ENCODE peak calls at places on chromosomes 5 and 9, in six cellular contexts. D is WERI-Rb-1, Y is small intestine, O is fibroblast of the aortic adventitia, A is AG09309, E is mammary epithelial cell. T is an unnamed sample.

GRCh38 chr5:92944903-92945629 is 636.0 kb downstream of the NR2F1-AS1 start:
- DNase-seq in E (no peak), O (peak), D (no peak), A (peak), Y (no peak), T (no peak)

GRCh38 chr5:76074487-76074886 is 8.7 kb upstream of the SV2C start:
- DNase-seq in D (peak), O (no peak), A (no peak), Y (peak), E (no peak), T (no peak)

GRCh38 chr5:126967808-126968466 is 62.4 kb downstream of the MARCHF3 start:
- DNase-seq in E (no peak), A (peak), Y (no peak), D (no peak), O (peak), T (no peak)

GRCh38 chr5:38858839-38859238 is 13.0 kb downstream of the OSMR start:
- DNase-seq in O (no peak), Y (no peak), A (no peak), E (no peak), D (no peak), T (no peak)

GRCh38 chr5:64869419-64869818 is 100.7 kb downstream of the CWC27 start:
- DNase-seq in E (peak), O (peak), A (peak), Y (no peak), D (no peak), T (no peak)

GRCh38 chr9:93664549-93665120 is 88.3 kb downstream of the PHF2 start:
- DNase-seq in A (no peak), Y (no peak), E (no peak), D (no peak), O (no peak), T (no peak)

GRCh38 chr9:111866976-111867375 is 29.6 kb upstream of the UGCG start:
- DNase-seq in D (no peak), E (peak), O (peak), Y (peak), A (no peak), T (no peak)

GRCh38 chr5:138054863-138055558 is 22.1 kb upstream of the FAM13B start:
- DNase-seq in E (peak), A (no peak), D (no peak), Y (peak), O (no peak), T (no peak)

GRCh38 chr9:104093162-104093561 is 947 bp upstream of the SMC2 start:
- DNase-seq in O (peak), A (no peak), E (no peak), D (peak), Y (peak), T (peak)

GRCh38 chr9:79129865-79130480 is 441.8 kb upstream of the TLE4 start:
- DNase-seq in E (peak), A (no peak), D (peak), Y (peak), O (peak), T (peak)

GRCh38 chr9:2041736-2042135 is 26.6 kb downstream of the SMARCA2 start:
- DNase-seq in A (no peak), E (no peak), Y (no peak), D (no peak), O (no peak), T (no peak)

GRCh38 chr5:57316798-57317327 is 143.0 kb downstream of the GPBP1 start:
- DNase-seq in Y (peak), D (no peak), O (peak), A (peak), E (peak), T (peak)

GRCh38 chr9:90642570-90643539 is at the start of gene DIRAS2:
- DNase-seq in A (peak), D (peak), O (peak), E (peak), Y (peak), T (peak)

GRCh38 chr5:55226934-55227737 is at the start of gene MCIDAS:
- DNase-seq in A (no peak), Y (no peak), E (peak), D (peak), O (no peak), T (peak)

GRCh38 chr5:68544656-68545565 is 329.4 kb downstream of the PIK3R1 start:
- DNase-seq in E (peak), Y (no peak), D (no peak), A (no peak), O (peak), T (peak)

GRCh38 chr5:124408738-124409453 is 337.5 kb downstream of the ZNF608 start:
- DNase-seq in Y (no peak), A (no peak), D (no peak), E (no peak), O (peak), T (no peak)

GRCh38 chr9:95736370-95736769 is 139.1 kb upstream of the ERCC6L2 start:
- DNase-seq in D (peak), A (no peak), Y (no peak), O (no peak), E (no peak), T (no peak)

GRCh38 chr5:93674138-93674537 is 67.3 kb downstream of the POU5F2 start:
- DNase-seq in D (peak), E (no peak), A (no peak), Y (no peak), O (peak), T (no peak)

GRCh38 chr5:141695627-141696180 is 13.7 kb upstream of the ARAP3 start:
- DNase-seq in O (no peak), D (peak), Y (peak), A (no peak), E (peak), T (no peak)

GRCh38 chr5:57450991-57451876 is 31.4 kb downstream of the ACTBL2 start:
- DNase-seq in Y (no peak), A (peak), E (no peak), D (no peak), O (peak), T (no peak)

GRCh38 chr5:41763096-41763495 is 107.1 kb downstream of the OXCT1 start:
- DNase-seq in E (peak), D (no peak), A (peak), Y (no peak), O (peak), T (no peak)

GRCh38 chr9:104981543-104982129 is 53.7 kb upstream of the ABCA1 start:
- DNase-seq in Y (no peak), E (no peak), A (no peak), O (no peak), D (no peak), T (no peak)

GRCh38 chr5:2569774-2570542 is 181.5 kb downstream of the IRX2 start:
- DNase-seq in Y (no peak), D (no peak), E (no peak), O (no peak), A (no peak), T (no peak)

GRCh38 chr5:56350595-56351170 is 117.6 kb upstream of the ANKRD55 start:
- DNase-seq in D (no peak), O (peak), Y (peak), A (peak), E (peak), T (peak)

GRCh38 chr5:40385544-40385943 is 294.2 kb upstream of the PTGER4 start:
- DNase-seq in A (no peak), D (no peak), Y (no peak), E (peak), O (no peak), T (no peak)

GRCh38 chr9:14846871-14847311 is 63.3 kb downstream of the FREM1 start:
- DNase-seq in A (no peak), D (peak), O (peak), E (peak), Y (peak), T (peak)

GRCh38 chr9:131282688-131283422 is 6.5 kb upstream of the FAM78A start:
- DNase-seq in D (no peak), A (no peak), Y (no peak), O (no peak), E (no peak), T (peak)

GRCh38 chr9:20500101-20500500 is 122.2 kb downstream of the MLLT3 start:
- DNase-seq in O (no peak), A (no peak), E (no peak), Y (no peak), D (no peak), T (no peak)

GRCh38 chr9:80251778-80252177 is 680.0 kb downstream of the TLE4 start:
- DNase-seq in Y (no peak), A (no peak), E (no peak), D (no peak), O (no peak), T (no peak)

GRCh38 chr9:116421006-116421538 is 266.0 kb upstream of the TRIM32 start:
- DNase-seq in E (peak), Y (no peak), D (no peak), O (peak), A (peak), T (no peak)

GRCh38 chr5:168480601-168481000 is 5.7 kb upstream of the RARS1 start:
- DNase-seq in E (peak), D (no peak), A (no peak), O (no peak), Y (no peak), T (no peak)

GRCh38 chr5:163504091-163504931 is 1.1 kb upstream of the MAT2B start:
- DNase-seq in Y (peak), O (peak), D (peak), A (no peak), E (peak), T (peak)

GRCh38 chr9:109901191-109901590 is 121.2 kb downstream of the PALM2AKAP2 start:
- DNase-seq in Y (no peak), D (no peak), A (no peak), O (no peak), E (no peak), T (peak)

GRCh38 chr5:139664727-139665351 is 16.7 kb downstream of the CXXC5 start:
- DNase-seq in O (no peak), E (no peak), D (no peak), A (no peak), Y (no peak), T (no peak)

GRCh38 chr5:80238778-80239679 is 16.8 kb downstream of the SERINC5 start:
- DNase-seq in E (peak), A (no peak), D (no peak), O (peak), Y (peak), T (no peak)

GRCh38 chr5:98843481-98843880 is 70.0 kb downstream of the RGMB start:
- DNase-seq in E (no peak), A (no peak), Y (no peak), O (no peak), D (no peak), T (no peak)

GRCh38 chr5:74338101-74338388 is 302.5 kb downstream of the ENC1 start:
- DNase-seq in Y (no peak), E (no peak), A (no peak), D (no peak), O (no peak), T (no peak)

GRCh38 chr9:21557428-21557768 is 75.3 kb upstream of the IFNE start:
- DNase-seq in O (no peak), E (no peak), Y (no peak), D (no peak), A (no peak), T (no peak)
- H3K4me3 ChIP-seq in O (peak), E (peak), Y (no peak), D (no peak), A (peak), T (no peak)

GRCh38 chr5:180970875-180971274 is 17.8 kb upstream of the BTNL3 start:
- DNase-seq in E (no peak), A (no peak), O (no peak), Y (peak), D (no peak), T (no peak)

GRCh38 chr5:180974612-180975315 is 13.9 kb upstream of the BTNL3 start:
- DNase-seq in A (no peak), D (no peak), E (no peak), O (no peak), Y (no peak), T (no peak)

GRCh38 chr5:180975338-180975737 is 13.3 kb upstream of the BTNL3 start:
- DNase-seq in D (no peak), Y (no peak), E (no peak), A (no peak), O (no peak), T (no peak)

GRCh38 chr5:180970336-180970735 is 18.3 kb upstream of the BTNL3 start:
- DNase-seq in D (no peak), E (no peak), Y (no peak), A (no peak), O (no peak), T (no peak)

GRCh38 chr5:180969406-180969805 is 19.2 kb upstream of the BTNL3 start:
- DNase-seq in Y (no peak), D (no peak), E (no peak), O (no peak), A (no peak), T (no peak)
- H3K4me3 ChIP-seq in Y (no peak), D (no peak), E (no peak), O (no peak), A (no peak), T (no peak)

GRCh38 chr5:166370928-166371690 is 1920.3 kb upstream of the WWC1 start:
- DNase-seq in A (no peak), Y (no peak), D (no peak), E (no peak), O (peak), T (no peak)
- H3K4me3 ChIP-seq in A (peak), Y (no peak), D (no peak), E (no peak), O (peak), T (no peak)

DNA sequence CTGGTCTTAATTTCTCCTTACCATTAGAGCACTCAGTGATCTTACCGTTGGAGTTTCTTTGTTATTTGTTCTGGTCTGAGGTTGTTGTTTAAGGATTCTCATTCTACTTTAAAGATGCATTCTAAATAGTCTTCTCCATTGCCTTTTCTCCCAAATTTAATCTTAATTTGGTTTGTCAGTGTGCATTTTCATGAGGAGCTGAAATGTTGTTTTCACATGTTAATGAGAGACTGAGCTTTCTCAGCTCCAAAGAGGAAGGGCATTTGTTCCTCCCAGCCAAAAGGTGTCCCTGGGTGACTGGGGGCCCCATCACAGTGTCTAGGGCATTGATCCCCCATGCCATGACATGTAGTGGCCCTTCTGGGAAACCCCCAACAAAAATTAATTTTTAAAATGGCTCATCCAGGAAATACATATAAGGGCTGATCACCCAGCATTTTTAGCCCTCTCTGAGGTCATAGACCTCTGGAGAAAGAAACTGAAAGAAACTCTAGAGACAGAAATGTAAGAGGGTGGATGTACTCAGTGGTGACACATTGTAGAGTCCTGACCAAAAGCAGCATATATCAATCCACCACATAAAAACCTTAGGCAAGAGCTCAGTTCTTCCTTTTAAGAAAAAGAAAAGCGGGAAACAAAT is 240.4 kb upstream of the RAI14 start:
- DNase-seq in E (no peak), D (no peak), O (no peak), Y (no peak), A (no peak), T (no peak)
- H3K4me3 ChIP-seq in E (no peak), D (no peak), O (no peak), Y (no peak), A (no peak), T (no peak)

GRCh38 chr5:16914584-16914983 is 21.5 kb downstream of the MYO10 start:
- DNase-seq in Y (no peak), A (no peak), E (no peak), D (no peak), O (no peak), T (no peak)
- H3K4me3 ChIP-seq in Y (no peak), A (no peak), E (no peak), D (no peak), O (no peak), T (no peak)

DNA sequence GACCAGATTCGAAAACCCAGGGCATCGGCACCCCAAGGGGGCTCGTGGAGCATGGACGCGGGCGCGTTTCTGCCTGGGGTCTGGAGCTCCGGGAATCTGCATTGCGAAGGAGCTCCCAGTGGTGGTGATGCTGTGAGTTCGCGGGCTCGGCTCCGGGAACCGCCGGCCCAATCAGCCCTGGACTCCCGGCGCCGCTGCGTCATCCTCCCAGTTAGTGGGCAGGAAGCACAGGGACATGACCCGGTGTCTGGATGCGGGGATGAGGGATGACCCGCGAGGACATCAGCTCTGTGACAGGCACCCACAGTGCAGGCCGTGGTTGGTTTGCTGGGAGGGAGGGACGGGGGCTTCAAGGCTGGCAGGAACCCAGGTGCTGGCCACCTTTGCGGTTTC is 950 bp downstream of the NXNL2 start:
- DNase-seq in Y (no peak), O (no peak), E (no peak), A (no peak), D (no peak), T (no peak)
- H3K4me3 ChIP-seq in Y (no peak), O (peak), E (no peak), A (peak), D (no peak), T (peak)

DNA sequence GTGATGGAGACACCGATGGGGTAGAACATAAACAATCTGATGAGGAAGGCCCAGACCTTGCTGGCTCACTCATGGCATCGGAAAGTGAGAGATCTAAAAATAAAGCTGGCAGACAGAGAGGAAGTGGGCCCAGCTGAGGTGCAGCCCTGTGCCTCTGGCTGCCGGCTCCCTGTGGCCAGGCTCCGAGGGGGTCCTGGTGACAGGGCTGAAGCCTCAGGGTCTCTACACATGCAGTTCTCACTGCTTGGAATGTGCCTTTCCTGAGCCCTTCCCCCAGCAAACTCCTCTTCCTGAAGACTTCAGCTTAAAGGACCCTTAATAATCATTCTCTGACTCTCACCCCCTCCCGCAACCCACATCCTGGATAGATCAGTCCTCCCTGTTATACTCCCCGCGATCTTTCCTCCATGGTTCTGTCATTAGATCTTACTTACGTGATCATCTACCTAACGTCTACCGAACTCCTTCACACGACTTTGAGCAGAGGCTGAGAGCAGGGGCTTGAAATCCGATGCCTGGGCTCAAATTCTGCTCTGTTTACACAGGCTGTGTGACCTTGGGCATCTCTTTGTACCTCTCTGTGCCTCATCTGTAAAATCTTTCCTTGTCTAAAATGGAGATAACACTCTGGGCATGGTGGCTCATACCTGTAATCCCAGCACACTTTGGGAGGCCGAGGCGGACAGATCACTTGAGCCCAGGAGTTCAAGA is 33.1 kb upstream of the CRB2 start:
- DNase-seq in Y (peak), E (no peak), A (no peak), O (no peak), D (no peak), T (no peak)
- H3K4me3 ChIP-seq in Y (no peak), E (no peak), A (no peak), O (no peak), D (no peak), T (no peak)

GRCh38 chr5:444226-444625 is 1.2 kb downstream of the EXOC3 start:
- DNase-seq in E (no peak), A (no peak), Y (no peak), D (no peak), O (no peak), T (no peak)
- H3K4me3 ChIP-seq in E (peak), A (peak), Y (peak), D (no peak), O (peak), T (no peak)

GRCh38 chr5:14107536-14107935 is 35.6 kb upstream of the TRIO start:
- DNase-seq in E (no peak), O (no peak), D (no peak), Y (no peak), A (no peak), T (no peak)
- H3K4me3 ChIP-seq in E (no peak), O (no peak), D (no peak), Y (no peak), A (no peak), T (no peak)